ENCODE peak calls at places on chromosomes 3 and 15, in six cellular contexts. P is HCT116, I is upper lobe of left lung, G is Panc1, E is HepG2, R is GM12878. A is an unnamed sample.

GRCh38 chr3:84136425-84136824 is 822.4 kb upstream of the CADM2 start:
- ATAC-seq in P (no peak), I (no peak), G (no peak), E (no peak), R (no peak), A (no peak)

GRCh38 chr3:124057453-124057852 is 65.5 kb upstream of the ROPN1 start:
- ATAC-seq in P (no peak), I (no peak), G (no peak), E (no peak), R (no peak), A (no peak)

GRCh38 chr15:100466073-100466472 is 62.7 kb downstream of the CERS3 start:
- ATAC-seq in P (no peak), I (no peak), G (no peak), E (no peak), R (no peak), A (no peak)

GRCh38 chr15:66881173-66881905 is 179.3 kb downstream of the SMAD6 start:
- ATAC-seq in P (no peak), I (no peak), G (no peak), E (no peak), R (no peak), A (no peak)

GRCh38 chr3:29560031-29560430 is 279.2 kb downstream of the RBMS3 start:
- ATAC-seq in P (no peak), I (no peak), G (no peak), E (no peak), R (no peak), A (no peak)

GRCh38 chr3:56694852-56695563 is 11.9 kb upstream of the TASOR start:
- ATAC-seq in P (no peak), I (no peak), G (no peak), E (no peak), R (peak; percentile 59), A (no peak)

GRCh38 chr3:58377750-58378149 is 45.1 kb downstream of the PXK start:
- ATAC-seq in P (no peak), I (no peak), G (no peak), E (no peak), R (no peak), A (no peak)

GRCh38 chr3:112984485-112984884 is 6.3 kb upstream of the GTPBP8 start:
- ATAC-seq in P (no peak), I (no peak), G (no peak), E (no peak), R (no peak), A (no peak)

GRCh38 chr3:193826126-193826795 is 233.3 kb downstream of the OPA1 start:
- ATAC-seq in P (no peak), I (no peak), G (peak; percentile 37), E (peak; percentile 74), R (no peak), A (peak; percentile 31)

GRCh38 chr3:6726811-6727210 is 134.1 kb upstream of the GRM7 start:
- ATAC-seq in P (no peak), I (no peak), G (no peak), E (no peak), R (no peak), A (no peak)

GRCh38 chr3:51581529-51581928 is 43.0 kb downstream of the RAD54L2 start:
- ATAC-seq in P (no peak), I (no peak), G (no peak), E (peak; percentile 32), R (no peak), A (no peak)

GRCh38 chr3:148600440-148600839 is 97.3 kb upstream of the AGTR1 start:
- ATAC-seq in P (no peak), I (no peak), G (no peak), E (peak; percentile 28), R (no peak), A (no peak)

GRCh38 chr15:32669870-32670623 is 28.5 kb downstream of the SCG5 start:
- ATAC-seq in P (no peak), I (no peak), G (no peak), E (peak; percentile 97), R (no peak), A (peak; percentile 62)

GRCh38 chr3:56764184-56764583 is 37.6 kb downstream of the ARHGEF3 start:
- ATAC-seq in P (no peak), I (no peak), G (no peak), E (no peak), R (no peak), A (no peak)

GRCh38 chr3:114011059-114011797 is 45.1 kb downstream of the CCDC191 start:
- ATAC-seq in P (no peak), I (no peak), G (no peak), E (no peak), R (peak; percentile 74), A (no peak)

GRCh38 chr15:42215854-42216829 is 8.0 kb upstream of the VPS39 start:
- ATAC-seq in P (peak; percentile 42), I (no peak), G (no peak), E (peak; percentile 48), R (no peak), A (no peak)

GRCh38 chr3:193297421-193297820 is 56.4 kb downstream of the PLAAT1 start:
- ATAC-seq in P (no peak), I (no peak), G (peak; percentile 51), E (no peak), R (peak; percentile 32), A (no peak)

GRCh38 chr3:134313839-134314587 is 60.2 kb downstream of the AMOTL2 start:
- ATAC-seq in P (no peak), I (no peak), G (peak; percentile 1), E (peak; percentile 18), R (no peak), A (no peak)

GRCh38 chr3:61686228-61686648 is 124.9 kb downstream of the PTPRG start:
- ATAC-seq in P (peak; percentile 57), I (no peak), G (no peak), E (peak; percentile 53), R (peak; percentile 47), A (no peak)

GRCh38 chr15:70451861-70452653 is 311.3 kb downstream of the UACA start:
- ATAC-seq in P (no peak), I (peak; percentile 24), G (no peak), E (no peak), R (no peak), A (no peak)

GRCh38 chr3:57060089-57060829 is at the start of gene SPATA12:
- ATAC-seq in P (peak; percentile 94), I (peak; percentile 89), G (peak; percentile 99), E (peak; percentile 100), R (peak; percentile 46), A (peak; percentile 93)

GRCh38 chr3:14431556-14431927 is 29.1 kb downstream of the SLC6A6 start:
- ATAC-seq in P (peak; percentile 34), I (peak; percentile 20), G (peak; percentile 43), E (peak; percentile 47), R (peak; percentile 67), A (peak; percentile 5)

GRCh38 chr3:124345845-124346244 is 353.9 kb upstream of the ROPN1 start:
- ATAC-seq in P (no peak), I (no peak), G (no peak), E (no peak), R (no peak), A (no peak)

GRCh38 chr15:51600114-51600513 is 22.5 kb downstream of the DMXL2 start:
- ATAC-seq in P (peak; percentile 97), I (no peak), G (peak; percentile 60), E (no peak), R (peak; percentile 79), A (no peak)

GRCh38 chr3:159208080-159208479 is 406.2 kb downstream of the MFSD1 start:
- ATAC-seq in P (no peak), I (no peak), G (no peak), E (no peak), R (no peak), A (no peak)

GRCh38 chr15:99620178-99620577 is 54.4 kb downstream of the MEF2A start:
- ATAC-seq in P (no peak), I (no peak), G (no peak), E (peak; percentile 47), R (no peak), A (no peak)

GRCh38 chr15:99720533-99720932 is 12.7 kb downstream of the LYSMD4 start:
- ATAC-seq in P (no peak), I (no peak), G (no peak), E (no peak), R (no peak), A (no peak)

GRCh38 chr15:80452166-80452565 is 48.0 kb downstream of the ARNT2 start:
- ATAC-seq in P (no peak), I (no peak), G (no peak), E (no peak), R (no peak), A (no peak)

GRCh38 chr3:136576279-136577009 is 175.7 kb downstream of the STAG1 start:
- ATAC-seq in P (no peak), I (no peak), G (no peak), E (peak; percentile 96), R (no peak), A (no peak)
- TF ChIP-seq POLR2AphosphoS5 in P (no peak), I (no peak), G (no peak), E (no peak), R (no peak), A (no peak)

DNA sequence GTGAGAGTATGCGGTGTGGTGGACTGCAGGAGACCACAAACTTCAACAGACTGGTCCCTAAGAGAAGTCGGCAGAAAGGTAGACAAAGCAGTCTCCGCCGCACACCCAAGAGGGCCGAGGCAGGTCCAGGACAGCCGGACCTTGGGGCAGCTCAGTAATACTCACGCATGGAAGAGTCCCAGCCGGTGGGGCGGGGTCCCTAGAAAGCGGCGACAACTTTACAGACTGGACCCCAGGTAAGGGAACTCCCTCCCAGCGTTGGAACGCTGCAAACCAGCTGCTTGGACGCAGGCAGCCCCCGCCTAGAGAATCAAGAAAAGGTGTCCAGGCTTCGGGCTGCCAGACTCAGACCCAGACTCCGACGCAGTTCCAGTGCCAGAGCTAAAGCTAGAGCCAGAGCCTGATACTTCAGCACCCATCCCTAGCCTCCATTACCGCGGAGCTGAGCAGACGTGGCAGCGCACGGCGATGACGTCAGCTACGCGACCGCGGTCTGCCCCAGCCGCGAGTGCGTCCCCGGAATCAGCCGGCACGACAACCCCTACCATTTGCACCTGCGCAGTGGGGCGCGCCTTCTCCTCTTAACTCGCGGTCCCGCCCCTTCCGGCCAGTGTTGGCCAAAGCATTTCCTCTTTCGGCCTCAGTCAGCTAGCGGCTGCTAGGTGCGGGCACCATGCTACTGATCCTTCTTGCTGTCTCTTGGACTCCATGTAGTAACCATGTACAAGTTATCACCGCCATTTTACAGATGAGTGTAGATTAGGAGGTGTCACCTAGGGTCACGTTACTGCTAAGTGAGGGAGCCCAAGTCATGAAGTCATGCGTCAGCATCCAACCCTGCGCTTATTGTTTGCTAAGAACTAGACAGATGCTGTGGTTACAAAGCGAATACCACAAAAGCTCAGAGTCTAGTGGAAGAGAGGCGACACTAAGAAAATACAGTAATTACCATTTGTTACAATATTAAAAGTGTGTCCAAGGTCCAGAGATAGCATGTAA is at the start of gene TMEM39A:
- ATAC-seq in P (peak; percentile 95), I (peak; percentile 99), G (peak; percentile 99), E (peak; percentile 98), R (peak; percentile 93), A (peak; percentile 100)
- TF ChIP-seq POLR2AphosphoS5 in P (peak; percentile 99), I (peak; percentile 98), G (peak; percentile 99), E (peak; percentile 99), R (peak; percentile 98), A (peak; percentile 98)

GRCh38 chr15:87671289-87671688 is 585.2 kb downstream of the NTRK3 start:
- ATAC-seq in P (no peak), I (no peak), G (no peak), E (no peak), R (no peak), A (no peak)
- TF ChIP-seq POLR2AphosphoS5 in P (no peak), I (no peak), G (no peak), E (no peak), R (no peak), A (no peak)

DNA sequence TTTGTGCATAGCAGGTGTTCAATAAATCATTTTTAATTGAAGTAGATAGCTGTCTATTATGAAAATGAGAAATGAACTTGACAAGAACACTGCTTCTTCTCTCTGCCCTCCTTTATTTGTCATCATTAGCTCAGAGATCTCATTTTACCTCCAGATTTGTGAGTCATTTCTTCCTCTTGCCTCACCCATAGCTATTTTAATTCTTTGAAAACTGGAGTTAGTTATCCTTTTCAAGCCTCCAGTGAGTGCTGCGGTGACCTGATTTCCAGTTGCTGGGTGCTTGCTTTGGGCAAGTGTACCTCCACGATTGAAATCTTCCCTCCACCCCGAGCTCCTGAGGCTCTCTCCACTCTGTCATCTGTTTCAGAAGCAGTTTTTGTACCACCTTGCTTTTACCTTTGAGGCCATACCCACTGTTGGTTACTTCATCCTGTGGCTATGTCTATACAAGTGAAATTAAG is 114.6 kb downstream of the NFKBIZ start:
- ATAC-seq in P (no peak), I (no peak), G (no peak), E (no peak), R (peak; percentile 33), A (peak; percentile 58)
- TF ChIP-seq POLR2AphosphoS5 in P (no peak), I (no peak), G (no peak), E (no peak), R (no peak), A (no peak)

A was measured in gastroesophageal sphincter.